ENCODE peak calls at places on chromosomes 5 and 9, in five cellular contexts. M is A549, A is neuronal stem cell, V is dorsolateral prefrontal cortex, Q is heart right ventricle. Y is an unnamed sample.

GRCh38 chr5:565782-566445 is 41.7 kb upstream of the SLC9A3 start:
- DNase-seq in M (no peak), A (no peak), V (no peak), Q (no peak), Y (no peak)

GRCh38 chr5:173802670-173803165 is 85.4 kb upstream of the CPEB4 start:
- DNase-seq in M (peak), A (no peak), V (no peak), Q (no peak), Y (no peak)

GRCh38 chr9:22446589-22446949 is at the start of gene DMRTA1:
- DNase-seq in M (peak), A (no peak), V (peak), Q (peak), Y (peak)

GRCh38 chr9:110180713-110181434 is 27.1 kb downstream of the C9orf152 start:
- DNase-seq in M (no peak), A (no peak), V (no peak), Q (no peak), Y (no peak)

GRCh38 chr5:129223178-129223577 is 128.6 kb downstream of the ISOC1 start:
- DNase-seq in M (no peak), A (no peak), V (no peak), Q (no peak), Y (no peak)

GRCh38 chr9:123735376-123735775 is 194.6 kb downstream of the DENND1A start:
- DNase-seq in M (no peak), A (no peak), V (no peak), Q (no peak), Y (no peak)

GRCh38 chr9:84293001-84293798 is 47.4 kb downstream of the SLC28A3 start:
- DNase-seq in M (no peak), A (no peak), V (no peak), Q (no peak), Y (no peak)

GRCh38 chr5:140468188-140468587 is 66.6 kb downstream of the ANKHD1 start:
- DNase-seq in M (no peak), A (no peak), V (no peak), Q (no peak), Y (no peak)

GRCh38 chr5:35313296-35313695 is 83.0 kb upstream of the PRLR start:
- DNase-seq in M (no peak), A (no peak), V (no peak), Q (no peak), Y (peak)

GRCh38 chr9:134469041-134469875 is 143.0 kb downstream of the RXRA start:
- DNase-seq in M (no peak), A (no peak), V (no peak), Q (peak), Y (no peak)

GRCh38 chr5:124979174-124979573 is 232.7 kb upstream of the ZNF608 start:
- DNase-seq in M (no peak), A (no peak), V (no peak), Q (no peak), Y (no peak)

GRCh38 chr9:1207681-1208080 is 157.5 kb downstream of the DMRT2 start:
- DNase-seq in M (no peak), A (no peak), V (peak), Q (no peak), Y (no peak)

GRCh38 chr9:93082841-93083411 is 13.1 kb upstream of the CARD19 start:
- DNase-seq in M (no peak), A (no peak), V (no peak), Q (no peak), Y (no peak)

GRCh38 chr5:52132053-52132452 is 655.7 kb upstream of the ITGA1 start:
- DNase-seq in M (no peak), A (no peak), V (no peak), Q (no peak), Y (no peak)

GRCh38 chr5:10445352-10445751 is 3.7 kb downstream of the ROPN1L start:
- DNase-seq in M (no peak), A (no peak), V (no peak), Q (no peak), Y (no peak)

GRCh38 chr5:179348833-179349232 is 3.6 kb upstream of the ADAMTS2 start:
- DNase-seq in M (no peak), A (no peak), V (no peak), Q (no peak), Y (no peak)

GRCh38 chr5:78626009-78626571 is 22.5 kb downstream of the LHFPL2 start:
- DNase-seq in M (no peak), A (no peak), V (no peak), Q (no peak), Y (no peak)

GRCh38 chr5:94153736-94154450 is 412.5 kb upstream of the POU5F2 start:
- DNase-seq in M (no peak), A (no peak), V (peak), Q (no peak), Y (no peak)

GRCh38 chr5:97968346-97968745 is 785.3 kb upstream of the RIOK2 start:
- DNase-seq in M (no peak), A (no peak), V (no peak), Q (no peak), Y (no peak)

GRCh38 chr5:32562056-32562455 is 23.3 kb upstream of the SUB1 start:
- DNase-seq in M (no peak), A (no peak), V (no peak), Q (no peak), Y (no peak)

GRCh38 chr5:38258319-38259061 is at the start of gene EGFLAM:
- DNase-seq in M (peak), A (peak), V (no peak), Q (peak), Y (no peak)

GRCh38 chr5:129670944-129671343 is 77.0 kb upstream of the MINAR2 start:
- DNase-seq in M (no peak), A (no peak), V (no peak), Q (no peak), Y (no peak)

GRCh38 chr5:78345485-78345884 is 14.9 kb upstream of the SCAMP1 start:
- DNase-seq in M (no peak), A (no peak), V (no peak), Q (no peak), Y (no peak)

GRCh38 chr5:173429489-173430150 is 101.4 kb upstream of the STC2 start:
- DNase-seq in M (no peak), A (no peak), V (no peak), Q (no peak), Y (no peak)

GRCh38 chr5:25544652-25545249 is 900.0 kb upstream of the CDH10 start:
- DNase-seq in M (peak), A (peak), V (no peak), Q (no peak), Y (no peak)

GRCh38 chr9:131422241-131422792 is 28.4 kb downstream of the PRRC2B start:
- DNase-seq in M (no peak), A (no peak), V (no peak), Q (no peak), Y (peak)

GRCh38 chr5:180133971-180134508 is 62.5 kb upstream of the RNF130 start:
- DNase-seq in M (no peak), A (no peak), V (peak), Q (no peak), Y (no peak)

GRCh38 chr9:28782630-28783029 is 1209.3 kb upstream of the C9orf72 start:
- DNase-seq in M (no peak), A (no peak), V (no peak), Q (no peak), Y (no peak)

GRCh38 chr5:176985516-176985915 is 21.1 kb downstream of the UIMC1 start:
- DNase-seq in M (no peak), A (no peak), V (no peak), Q (no peak), Y (no peak)

GRCh38 chr9:136644343-136644592 is 18.4 kb upstream of the EGFL7 start:
- DNase-seq in M (no peak), A (no peak), V (no peak), Q (no peak), Y (peak)

GRCh38 chr9:89676281-89676680 is 71.5 kb downstream of the GADD45G start:
- DNase-seq in M (no peak), A (no peak), V (peak), Q (peak), Y (no peak)
- H3K27ac ChIP-seq in M (no peak), A (no peak), V (no peak), Q (peak), Y (no peak)

DNA sequence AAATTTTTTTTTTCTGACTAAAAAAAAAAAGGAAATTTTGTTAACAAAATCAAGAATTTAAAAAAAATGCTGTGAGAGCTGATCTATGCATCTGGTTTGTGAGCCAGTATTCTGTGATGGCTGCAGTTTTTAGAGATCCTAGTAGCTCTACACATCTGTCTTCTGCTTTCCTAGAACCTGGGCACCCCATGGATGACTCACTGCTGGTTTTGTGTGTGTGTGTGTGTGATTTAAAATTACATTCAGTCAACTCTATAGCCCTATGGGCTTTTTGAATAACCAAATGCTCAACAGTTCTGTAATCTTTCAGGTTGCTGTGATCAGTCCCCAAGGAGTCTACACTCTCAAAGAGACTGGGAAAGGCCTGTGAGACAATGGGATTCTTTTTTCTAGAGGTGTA is 2.5 kb upstream of the PSMD5 start:
- DNase-seq in M (no peak), A (no peak), V (no peak), Q (no peak), Y (no peak)
- H3K27ac ChIP-seq in M (no peak), A (no peak), V (no peak), Q (no peak), Y (no peak)

GRCh38 chr5:159210846-159211245 is 1.5 kb upstream of the RNF145 start:
- DNase-seq in M (no peak), A (no peak), V (no peak), Q (no peak), Y (no peak)
- H3K27ac ChIP-seq in M (peak), A (no peak), V (no peak), Q (no peak), Y (no peak)

DNA sequence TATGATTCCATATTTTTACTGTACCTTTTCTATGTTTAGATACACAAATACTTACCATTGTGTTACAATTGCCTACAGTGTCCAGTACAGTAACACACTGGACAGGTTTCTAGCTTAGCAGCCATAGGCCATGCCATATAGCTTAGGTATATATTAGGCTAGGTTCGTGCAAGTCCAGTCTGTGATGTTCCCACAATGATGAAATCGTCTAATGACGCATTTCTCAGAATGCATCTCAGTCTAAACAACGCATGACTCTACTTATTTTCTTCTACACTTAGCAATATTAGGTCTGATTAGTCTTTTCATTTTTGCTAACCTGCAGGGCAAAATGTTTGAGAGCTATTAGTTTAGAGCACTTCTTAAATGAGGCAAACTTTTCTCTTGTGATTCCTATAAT is 22.7 kb downstream of the OR2S2 start:
- DNase-seq in M (no peak), A (no peak), V (no peak), Q (no peak), Y (no peak)
- H3K27ac ChIP-seq in M (no peak), A (no peak), V (no peak), Q (no peak), Y (no peak)

GRCh38 chr5:170426786-170427185 is 37.6 kb upstream of the KCNMB1 start:
- DNase-seq in M (no peak), A (no peak), V (no peak), Q (no peak), Y (no peak)
- H3K27ac ChIP-seq in M (no peak), A (no peak), V (no peak), Q (no peak), Y (no peak)

GRCh38 chr9:94824913-94825619 is 98.6 kb downstream of the AOPEP start:
- DNase-seq in M (no peak), A (no peak), V (no peak), Q (no peak), Y (no peak)

GRCh38 chr9:94826044-94826443 is 99.5 kb downstream of the AOPEP start:
- DNase-seq in M (no peak), A (no peak), V (no peak), Q (no peak), Y (peak)

GRCh38 chr9:94823710-94824109 is 97.2 kb downstream of the AOPEP start:
- DNase-seq in M (no peak), A (no peak), V (no peak), Q (no peak), Y (no peak)

GRCh38 chr9:94825620-94825958 is 99.1 kb downstream of the AOPEP start:
- DNase-seq in M (no peak), A (no peak), V (no peak), Q (no peak), Y (no peak)

DNA sequence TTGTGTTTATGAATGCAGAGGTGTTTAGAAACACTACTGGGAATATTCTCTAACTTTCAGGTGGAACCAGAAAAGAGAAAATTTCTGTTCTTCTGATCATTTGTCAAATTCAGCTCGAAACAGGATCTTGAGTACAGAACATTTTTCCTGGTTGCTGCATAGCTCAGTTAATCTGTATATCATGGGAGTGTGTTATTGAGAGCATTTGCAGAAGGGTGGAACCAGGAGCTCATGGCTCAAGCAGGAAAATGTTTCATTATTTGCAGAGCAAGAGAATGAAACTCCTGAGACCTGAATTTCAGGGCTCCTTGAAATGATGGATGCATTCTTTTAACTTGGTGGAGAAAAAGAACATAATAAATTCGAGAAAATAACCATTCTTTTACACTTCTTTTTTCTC is 97.9 kb downstream of the AOPEP start:
- DNase-seq in M (no peak), A (no peak), V (no peak), Q (no peak), Y (no peak)
- H3K27ac ChIP-seq in M (peak), A (no peak), V (no peak), Q (no peak), Y (no peak)

DNA sequence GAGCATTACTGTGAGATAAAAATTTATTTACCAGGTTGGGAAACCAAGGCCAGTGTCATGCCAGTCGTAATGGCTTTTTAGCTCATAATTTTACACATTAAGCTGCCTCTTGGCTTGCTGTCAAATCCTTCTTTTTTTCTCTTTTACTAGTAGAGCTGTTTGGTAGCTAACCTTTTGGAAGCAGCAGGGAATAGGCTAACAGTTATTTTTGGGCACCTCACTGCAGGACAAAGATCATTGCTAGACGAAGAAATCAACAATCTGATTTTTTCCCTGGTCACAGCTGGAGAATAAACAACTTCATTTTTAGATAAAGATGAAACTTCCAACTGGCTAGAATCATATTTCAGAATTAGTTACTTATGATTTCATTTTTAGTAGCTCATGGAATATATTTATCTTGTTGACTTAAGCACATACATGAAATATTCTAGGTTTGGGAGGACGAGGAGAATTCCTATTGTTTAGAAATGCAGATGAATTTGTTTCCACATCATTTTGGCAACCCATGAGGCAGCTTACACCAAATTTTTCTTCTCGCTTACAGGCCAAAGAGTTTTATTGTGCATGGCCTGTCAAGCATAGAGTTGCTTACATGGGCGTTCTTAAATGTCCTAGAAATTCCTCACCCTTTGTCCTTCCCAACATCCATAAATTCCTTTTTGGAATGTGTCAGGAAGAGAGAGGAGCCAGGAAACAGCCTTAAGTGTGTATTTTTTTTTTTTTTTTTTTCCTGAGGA is 19.6 kb downstream of the TNC start:
- DNase-seq in M (no peak), A (no peak), V (no peak), Q (no peak), Y (no peak)
- H3K27ac ChIP-seq in M (no peak), A (no peak), V (no peak), Q (no peak), Y (no peak)

DNA sequence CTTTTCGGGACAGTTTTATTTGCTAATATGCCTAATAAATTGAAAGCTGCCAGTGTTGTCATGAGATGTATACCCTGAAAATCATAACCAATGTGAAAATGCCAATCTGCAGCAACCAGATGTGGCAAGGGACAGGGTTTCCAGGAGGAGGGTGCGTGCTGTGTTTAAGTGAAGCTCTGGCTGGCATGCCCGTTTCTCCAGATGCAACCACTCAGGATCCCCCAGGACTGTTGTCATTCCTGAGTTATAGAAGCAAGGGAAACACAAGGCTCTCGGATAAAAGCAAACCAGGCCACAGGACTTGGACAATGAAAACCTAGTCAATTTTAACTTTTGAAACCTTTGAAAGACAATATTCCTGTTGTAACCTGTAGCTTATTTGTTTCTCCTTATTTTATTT is 360.2 kb downstream of the SLIT3 start:
- DNase-seq in M (no peak), A (no peak), V (no peak), Q (no peak), Y (no peak)
- H3K27ac ChIP-seq in M (no peak), A (no peak), V (no peak), Q (no peak), Y (no peak)

GRCh38 chr5:181190711-181191525 is 14.1 kb downstream of the TRIM7 start:
- DNase-seq in M (no peak), A (peak), V (no peak), Q (peak), Y (no peak)
- H3K27ac ChIP-seq in M (peak), A (no peak), V (peak), Q (peak), Y (peak)

GRCh38 chr5:16572289-16573015 is 44.3 kb downstream of the RETREG1 start:
- DNase-seq in M (no peak), A (no peak), V (no peak), Q (no peak), Y (no peak)

GRCh38 chr5:16577677-16578076 is 39.1 kb downstream of the RETREG1 start:
- DNase-seq in M (no peak), A (no peak), V (no peak), Q (no peak), Y (no peak)

GRCh38 chr5:16578474-16578883 is 38.3 kb downstream of the RETREG1 start:
- DNase-seq in M (no peak), A (no peak), V (peak), Q (no peak), Y (no peak)

GRCh38 chr5:16573401-16573800 is 43.4 kb downstream of the RETREG1 start:
- DNase-seq in M (no peak), A (no peak), V (no peak), Q (no peak), Y (no peak)

DNA sequence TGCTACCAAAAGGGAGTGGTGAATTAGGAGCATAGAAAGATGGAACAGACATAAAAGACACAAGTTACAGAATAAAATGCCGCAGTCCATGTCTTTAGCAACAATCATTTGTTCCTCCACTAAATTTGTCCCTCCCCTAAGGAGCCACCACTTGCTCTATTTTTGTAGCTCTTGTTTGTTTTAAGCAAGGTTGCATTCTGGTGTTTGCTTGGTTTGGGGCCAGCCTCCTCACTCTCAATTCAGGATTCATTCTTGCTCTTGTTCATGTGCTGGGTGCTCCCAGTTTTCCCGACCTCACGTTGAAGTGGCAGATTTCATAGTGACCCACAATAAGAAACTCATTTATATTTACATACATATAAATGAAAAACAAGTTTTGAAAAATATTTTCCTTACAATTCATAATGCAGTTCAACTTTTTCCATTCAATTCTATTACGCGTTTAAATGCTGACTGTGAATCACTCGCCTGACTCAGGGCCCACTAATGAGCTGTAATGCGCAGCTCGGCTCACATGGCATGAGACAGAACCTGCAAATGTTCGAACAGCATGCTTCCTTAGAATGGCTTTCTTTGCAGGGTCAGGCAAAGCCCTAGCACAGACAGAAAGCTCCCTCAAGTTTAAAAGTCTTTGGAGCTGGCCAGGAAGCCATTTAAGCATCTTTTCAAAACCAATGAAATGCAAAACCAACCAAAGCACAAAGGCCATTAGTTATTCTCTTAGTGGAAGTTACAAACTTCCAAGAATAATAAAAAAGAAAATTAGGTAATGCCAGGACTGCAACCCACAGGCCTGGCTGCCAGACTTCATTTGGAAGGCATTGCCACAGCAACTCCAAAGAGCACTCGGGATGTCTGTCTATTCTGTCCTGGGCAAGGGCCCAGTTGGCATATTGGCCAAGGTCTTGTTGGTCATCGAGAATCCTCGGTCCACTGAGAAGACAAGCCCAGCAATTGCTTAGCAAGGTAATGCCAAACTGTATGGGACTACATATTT is 41.7 kb downstream of the RETREG1 start:
- DNase-seq in M (no peak), A (peak), V (peak), Q (peak), Y (peak)
- H3K27ac ChIP-seq in M (no peak), A (no peak), V (peak), Q (peak), Y (peak)

Y was measured in breast epithelium.